ENCODE peak calls at places on chromosomes 11 and 22, in nine cellular contexts. E, J, K, Q, D, C, G, S and F are unnamed samples.

GRCh38 chr11:27861706-27862430 is 161.6 kb upstream of the BDNF start:
- DNase-seq in E (no peak), J (no peak), K (no peak), Q (peak; percentile 82), D (no peak), C (no peak), G (no peak), S (peak; percentile 53), F (peak; percentile 94)

GRCh38 chr11:92500463-92500862 is 275.8 kb downstream of the FAT3 start:
- DNase-seq in E (no peak), J (no peak), K (no peak), Q (no peak), D (no peak), C (no peak), G (no peak), S (no peak), F (no peak)

GRCh38 chr11:1946812-1947480 is at the start of gene MRPL23:
- DNase-seq in E (no peak), J (no peak), K (no peak), Q (no peak), D (no peak), C (no peak), G (no peak), S (no peak), F (no peak)

GRCh38 chr22:30235687-30236170 is 10.8 kb downstream of the LIF start:
- DNase-seq in E (peak; percentile 84), J (no peak), K (no peak), Q (peak; percentile 83), D (no peak), C (peak; percentile 67), G (peak; percentile 89), S (peak; percentile 80), F (no peak)

GRCh38 chr11:9688716-9689511 is 25.0 kb downstream of the SWAP70 start:
- DNase-seq in E (no peak), J (no peak), K (no peak), Q (peak; percentile 88), D (no peak), C (no peak), G (no peak), S (peak; percentile 49), F (peak; percentile 63)

GRCh38 chr11:114244995-114245394 is 51.2 kb upstream of the NNMT start:
- DNase-seq in E (no peak), J (no peak), K (no peak), Q (no peak), D (no peak), C (no peak), G (no peak), S (no peak), F (no peak)

GRCh38 chr11:17439316-17439782 is 37.3 kb downstream of the ABCC8 start:
- DNase-seq in E (peak; percentile 80), J (peak; percentile 72), K (no peak), Q (peak; percentile 21), D (no peak), C (peak; percentile 19), G (no peak), S (no peak), F (no peak)

GRCh38 chr11:1306186-1307162 is 3.0 kb downstream of the TOLLIP start:
- DNase-seq in E (no peak), J (no peak), K (no peak), Q (no peak), D (no peak), C (no peak), G (no peak), S (no peak), F (no peak)

GRCh38 chr11:119420631-119421030 is 2.3 kb downstream of the THY1 start:
- DNase-seq in E (no peak), J (no peak), K (no peak), Q (no peak), D (no peak), C (no peak), G (peak; percentile 65), S (no peak), F (no peak)

GRCh38 chr11:86442420-86442819 is 67.7 kb downstream of the CCDC81 start:
- DNase-seq in E (no peak), J (no peak), K (no peak), Q (peak; percentile 15), D (no peak), C (no peak), G (no peak), S (no peak), F (no peak)

GRCh38 chr11:65310215-65310614 is 4.5 kb upstream of the CDC42EP2 start:
- DNase-seq in E (peak; percentile 61), J (no peak), K (no peak), Q (no peak), D (no peak), C (peak; percentile 45), G (no peak), S (no peak), F (no peak)

GRCh38 chr11:104570088-104570701 is 328.1 kb downstream of the CASP12 start:
- DNase-seq in E (no peak), J (no peak), K (no peak), Q (peak; percentile 83), D (no peak), C (no peak), G (no peak), S (no peak), F (peak; percentile 11)

GRCh38 chr11:119928047-119928446 is 199.0 kb upstream of the NECTIN1 start:
- DNase-seq in E (no peak), J (no peak), K (no peak), Q (no peak), D (no peak), C (no peak), G (no peak), S (no peak), F (no peak)

GRCh38 chr22:23764931-23765881 is 2.4 kb downstream of the C22orf15 start:
- DNase-seq in E (no peak), J (no peak), K (no peak), Q (no peak), D (no peak), C (no peak), G (no peak), S (no peak), F (no peak)

GRCh38 chr11:13064593-13064992 is 55.5 kb downstream of the RASSF10 start:
- DNase-seq in E (peak; percentile 62), J (no peak), K (no peak), Q (no peak), D (no peak), C (no peak), G (no peak), S (no peak), F (no peak)

GRCh38 chr11:92268546-92268945 is 43.9 kb downstream of the FAT3 start:
- DNase-seq in E (no peak), J (no peak), K (no peak), Q (no peak), D (no peak), C (no peak), G (no peak), S (no peak), F (no peak)

GRCh38 chr22:50544078-50544745 is 1.5 kb upstream of the KLHDC7B start:
- DNase-seq in E (peak; percentile 72), J (no peak), K (peak; percentile 82), Q (no peak), D (peak; percentile 72), C (peak; percentile 75), G (peak; percentile 90), S (peak; percentile 88), F (no peak)

GRCh38 chr11:84261707-84262106 is 975.5 kb upstream of the CCDC90B start:
- DNase-seq in E (no peak), J (peak; percentile 2), K (no peak), Q (peak; percentile 3), D (no peak), C (peak; percentile 11), G (no peak), S (no peak), F (no peak)

GRCh38 chr11:35602979-35603378 is 15.3 kb upstream of the FJX1 start:
- DNase-seq in E (no peak), J (no peak), K (no peak), Q (no peak), D (no peak), C (no peak), G (no peak), S (no peak), F (no peak)

GRCh38 chr11:64713031-64713780 is 9.8 kb downstream of the NRXN2 start:
- DNase-seq in E (peak; percentile 59), J (peak; percentile 56), K (peak; percentile 15), Q (no peak), D (no peak), C (peak; percentile 29), G (no peak), S (no peak), F (no peak)

GRCh38 chr11:68828155-68828931 is 13.4 kb downstream of the CPT1A start:
- DNase-seq in E (no peak), J (no peak), K (no peak), Q (no peak), D (no peak), C (no peak), G (no peak), S (no peak), F (no peak)

GRCh38 chr22:19755722-19756287 is 4.8 kb upstream of the TBX1 start:
- DNase-seq in E (no peak), J (no peak), K (no peak), Q (no peak), D (no peak), C (no peak), G (no peak), S (no peak), F (no peak)

GRCh38 chr22:20086101-20086599 is 6.1 kb downstream of the DGCR8 start:
- DNase-seq in E (no peak), J (no peak), K (no peak), Q (no peak), D (no peak), C (no peak), G (no peak), S (no peak), F (no peak)

GRCh38 chr11:69848196-69848595 is 29.0 kb upstream of the FGF3 start:
- DNase-seq in E (peak; percentile 7), J (no peak), K (no peak), Q (no peak), D (no peak), C (no peak), G (no peak), S (no peak), F (no peak)

GRCh38 chr11:7688238-7688826 is 15.0 kb upstream of the CYB5R2 start:
- DNase-seq in E (no peak), J (peak; percentile 8), K (no peak), Q (no peak), D (no peak), C (no peak), G (no peak), S (no peak), F (no peak)

GRCh38 chr22:44263547-44263946 is 49.2 kb downstream of the SHISAL1 start:
- DNase-seq in E (no peak), J (no peak), K (no peak), Q (no peak), D (no peak), C (no peak), G (no peak), S (no peak), F (no peak)

GRCh38 chr11:69654001-69654659 is 13.2 kb downstream of the CCND1 start:
- DNase-seq in E (no peak), J (no peak), K (no peak), Q (no peak), D (no peak), C (no peak), G (no peak), S (no peak), F (no peak)

GRCh38 chr11:126680109-126680508 is 320.5 kb downstream of the KIRREL3 start:
- DNase-seq in E (no peak), J (no peak), K (no peak), Q (no peak), D (no peak), C (no peak), G (no peak), S (peak; percentile 11), F (peak; percentile 1)

GRCh38 chr11:67393990-67394389 is 2.2 kb downstream of the RAD9A start:
- DNase-seq in E (peak; percentile 64), J (no peak), K (no peak), Q (no peak), D (no peak), C (no peak), G (peak; percentile 78), S (no peak), F (no peak)

GRCh38 chr11:105609832-105610781 is at the start of gene GRIA4:
- DNase-seq in E (no peak), J (peak; percentile 46), K (no peak), Q (no peak), D (no peak), C (no peak), G (peak; percentile 84), S (peak; percentile 9), F (peak; percentile 8)

GRCh38 chr11:2462092-2462985 is 17.5 kb downstream of the KCNQ1 start:
- DNase-seq in E (no peak), J (no peak), K (no peak), Q (no peak), D (no peak), C (no peak), G (no peak), S (no peak), F (no peak)